ENCODE peak calls at places on chromosome 15, in seven cellular contexts. One of them, this sample, is unnamed.

GRCh38 chr15:38603271-38603670 is 38.7 kb upstream of the RASGRP1 start:
- DNase-seq in K562: peak
- DNase-seq in HCT116: no peak
- DNase-seq in HepG2: no peak
- DNase-seq in endothelial cell of umbilical vein: no peak
- DNase-seq in H1: no peak
- DNase-seq in GM12878: no peak
- DNase-seq in this sample: no peak

GRCh38 chr15:70741677-70742293 is 21.6 kb downstream of the UACA start:
- DNase-seq in K562: no peak
- DNase-seq in HCT116: peak
- DNase-seq in HepG2: peak
- DNase-seq in endothelial cell of umbilical vein: peak
- DNase-seq in H1: no peak
- DNase-seq in GM12878: no peak
- DNase-seq in this sample: no peak

GRCh38 chr15:68352401-68353062 is 75.0 kb downstream of the FEM1B start:
- DNase-seq in K562: no peak
- DNase-seq in HCT116: peak
- DNase-seq in HepG2: no peak
- DNase-seq in endothelial cell of umbilical vein: peak
- DNase-seq in H1: no peak
- DNase-seq in GM12878: peak
- DNase-seq in this sample: no peak

GRCh38 chr15:101657968-101658784 is 6.0 kb upstream of the TM2D3 start:
- DNase-seq in K562: peak
- DNase-seq in HCT116: no peak
- DNase-seq in HepG2: no peak
- DNase-seq in endothelial cell of umbilical vein: peak
- DNase-seq in H1: no peak
- DNase-seq in GM12878: no peak
- DNase-seq in this sample: no peak

GRCh38 chr15:47582283-47582682 is 135.0 kb upstream of the SEMA6D start:
- DNase-seq in K562: no peak
- DNase-seq in HCT116: no peak
- DNase-seq in HepG2: no peak
- DNase-seq in endothelial cell of umbilical vein: no peak
- DNase-seq in H1: no peak
- DNase-seq in GM12878: no peak
- DNase-seq in this sample: no peak

GRCh38 chr15:34335176-34335575 is 2.4 kb downstream of the SLC12A6 start:
- DNase-seq in K562: no peak
- DNase-seq in HCT116: no peak
- DNase-seq in HepG2: no peak
- DNase-seq in endothelial cell of umbilical vein: peak
- DNase-seq in H1: no peak
- DNase-seq in GM12878: no peak
- DNase-seq in this sample: no peak

GRCh38 chr15:79102595-79102994 is 12.0 kb upstream of the RASGRF1 start:
- DNase-seq in K562: no peak
- DNase-seq in HCT116: no peak
- DNase-seq in HepG2: no peak
- DNase-seq in endothelial cell of umbilical vein: no peak
- DNase-seq in H1: peak
- DNase-seq in GM12878: no peak
- DNase-seq in this sample: no peak

GRCh38 chr15:89002281-89002761 is 85.9 kb upstream of the ABHD2 start:
- DNase-seq in K562: peak
- DNase-seq in HCT116: no peak
- DNase-seq in HepG2: peak
- DNase-seq in endothelial cell of umbilical vein: no peak
- DNase-seq in H1: no peak
- DNase-seq in GM12878: peak
- DNase-seq in this sample: no peak

DNA sequence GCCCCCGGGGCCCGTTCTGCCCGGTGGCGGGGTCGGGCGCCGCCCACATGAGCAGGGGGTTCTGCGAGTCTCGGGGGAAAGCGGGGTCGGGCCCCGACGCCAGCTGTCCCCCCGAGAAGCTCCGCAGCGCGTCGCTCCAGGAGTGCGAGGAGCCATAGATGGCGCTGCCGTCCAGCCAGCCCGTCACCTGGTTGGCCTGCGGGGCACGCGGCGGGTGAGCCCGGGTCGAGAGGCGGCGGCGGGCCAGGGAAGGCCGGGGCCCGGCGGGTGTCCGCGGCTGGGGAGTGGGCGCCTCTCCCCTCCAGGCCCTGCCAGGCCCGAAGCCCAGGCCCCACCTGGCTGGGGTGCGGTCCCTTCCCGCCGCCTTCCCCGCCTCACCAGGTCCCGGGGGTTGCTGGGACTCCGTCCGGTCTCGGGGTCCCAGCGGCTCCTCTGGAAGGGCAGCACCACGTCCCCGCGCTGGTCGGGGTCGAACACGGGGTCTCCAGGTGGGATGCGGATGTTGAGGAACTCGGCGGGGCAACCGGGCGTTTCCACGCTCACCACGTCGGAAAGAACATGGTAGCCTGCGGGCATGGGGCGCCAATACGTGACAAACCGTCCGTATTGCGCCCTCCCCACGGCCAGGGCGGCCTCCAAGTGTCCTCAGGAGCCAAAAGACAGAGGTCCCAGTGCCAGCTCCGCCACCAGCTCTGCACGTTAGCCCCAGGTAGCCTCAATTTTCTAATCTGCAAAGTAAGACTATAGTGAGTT is 2.4 kb downstream of the DUOX2 start:
- DNase-seq in K562: no peak
- DNase-seq in HCT116: no peak
- DNase-seq in HepG2: no peak
- DNase-seq in endothelial cell of umbilical vein: no peak
- DNase-seq in H1: peak
- DNase-seq in GM12878: no peak
- DNase-seq in this sample: no peak
- TF ChIP-seq EZH2 in K562: no peak
- TF ChIP-seq EZH2 in HCT116: no peak
- TF ChIP-seq EZH2 in HepG2: no peak
- TF ChIP-seq EZH2 in endothelial cell of umbilical vein: no peak
- TF ChIP-seq EZH2 in H1: no peak
- TF ChIP-seq EZH2 in GM12878: no peak
- TF ChIP-seq EZH2 in this sample: no peak

GRCh38 chr15:40435331-40436089 is 5.2 kb upstream of the BAHD1 start:
- DNase-seq in K562: no peak
- DNase-seq in HCT116: no peak
- DNase-seq in HepG2: no peak
- DNase-seq in endothelial cell of umbilical vein: no peak
- DNase-seq in H1: no peak
- DNase-seq in GM12878: no peak
- DNase-seq in this sample: no peak

GRCh38 chr15:40436892-40437753 is 3.6 kb upstream of the BAHD1 start:
- DNase-seq in K562: peak
- DNase-seq in HCT116: no peak
- DNase-seq in HepG2: no peak
- DNase-seq in endothelial cell of umbilical vein: no peak
- DNase-seq in H1: no peak
- DNase-seq in GM12878: no peak
- DNase-seq in this sample: no peak

GRCh38 chr15:40438712-40439111 is 2.0 kb upstream of the BAHD1 start:
- DNase-seq in K562: no peak
- DNase-seq in HCT116: no peak
- DNase-seq in HepG2: no peak
- DNase-seq in endothelial cell of umbilical vein: no peak
- DNase-seq in H1: no peak
- DNase-seq in GM12878: no peak
- DNase-seq in this sample: no peak

GRCh38 chr15:40437754-40438687 is 2.7 kb upstream of the BAHD1 start:
- DNase-seq in K562: peak
- DNase-seq in HCT116: no peak
- DNase-seq in HepG2: no peak
- DNase-seq in endothelial cell of umbilical vein: no peak
- DNase-seq in H1: peak
- DNase-seq in GM12878: no peak
- DNase-seq in this sample: no peak

DNA sequence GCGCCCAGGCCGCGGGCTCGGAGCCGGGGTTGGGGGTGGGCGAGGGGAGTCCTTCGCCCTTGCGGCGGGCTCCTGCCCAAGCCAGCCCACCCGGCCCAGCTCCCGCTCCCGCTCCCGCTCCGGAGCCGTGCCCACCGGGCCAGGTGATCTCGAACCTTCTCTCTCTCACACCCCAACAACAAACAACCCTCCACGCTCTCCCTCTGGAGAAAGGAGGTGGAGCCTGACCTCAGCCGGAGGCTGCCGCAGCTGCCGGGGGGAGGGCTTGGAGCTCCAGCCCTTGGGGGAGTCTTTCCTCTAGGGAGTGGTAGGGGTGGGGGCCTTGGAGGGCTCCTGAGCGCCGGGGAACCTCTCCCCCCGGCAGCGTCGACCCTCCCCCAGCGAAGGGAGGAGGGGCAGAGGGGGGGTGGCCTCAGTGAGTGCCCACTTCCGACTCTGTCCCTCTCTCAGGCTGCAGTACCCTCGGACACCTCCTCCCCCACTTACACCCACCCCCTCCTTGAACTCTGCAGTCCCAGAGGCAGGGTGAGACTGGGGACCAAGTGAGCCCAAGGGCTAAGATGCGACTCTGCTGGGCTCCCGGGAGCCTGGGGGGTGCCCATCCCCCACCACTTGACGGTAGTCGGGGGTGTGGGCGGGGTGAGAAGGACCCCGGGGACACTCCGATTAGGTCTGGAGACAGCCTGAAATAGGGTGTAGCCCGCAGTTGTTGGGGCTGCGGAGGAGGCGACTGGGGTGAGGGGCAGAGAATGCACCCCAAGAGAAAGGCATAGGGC is 4.4 kb upstream of the BAHD1 start:
- DNase-seq in K562: peak
- DNase-seq in HCT116: no peak
- DNase-seq in HepG2: no peak
- DNase-seq in endothelial cell of umbilical vein: no peak
- DNase-seq in H1: peak
- DNase-seq in GM12878: no peak
- DNase-seq in this sample: no peak
- H3K9ac ChIP-seq in K562: peak
- H3K9ac ChIP-seq in HCT116: no peak
- H3K9ac ChIP-seq in HepG2: peak
- H3K9ac ChIP-seq in endothelial cell of umbilical vein: no peak
- H3K9ac ChIP-seq in H1: peak
- H3K9ac ChIP-seq in GM12878: no peak
- H3K9ac ChIP-seq in this sample: peak

GRCh38 chr15:42273099-42273899 is at the start of the genes GANC and TMEM87A:
- DNase-seq in K562: peak
- DNase-seq in HCT116: peak
- DNase-seq in HepG2: peak
- DNase-seq in endothelial cell of umbilical vein: peak
- DNase-seq in H1: peak
- DNase-seq in GM12878: peak
- DNase-seq in this sample: peak
- TF ChIP-seq POLR2AphosphoS5 in K562: peak
- TF ChIP-seq POLR2AphosphoS5 in HCT116: peak
- TF ChIP-seq POLR2AphosphoS5 in HepG2: peak
- TF ChIP-seq POLR2AphosphoS5 in endothelial cell of umbilical vein: peak
- TF ChIP-seq POLR2AphosphoS5 in H1: peak
- TF ChIP-seq POLR2AphosphoS5 in GM12878: peak
- TF ChIP-seq POLR2AphosphoS5 in this sample: peak

GRCh38 chr15:52795464-52796227 is 5.5 kb upstream of the ONECUT1 start:
- DNase-seq in K562: no peak
- DNase-seq in HCT116: no peak
- DNase-seq in HepG2: no peak
- DNase-seq in endothelial cell of umbilical vein: no peak
- DNase-seq in H1: peak
- DNase-seq in GM12878: no peak
- DNase-seq in this sample: no peak
- TF ChIP-seq EZH2 in K562: no peak
- TF ChIP-seq EZH2 in HCT116: no peak
- TF ChIP-seq EZH2 in HepG2: no peak
- TF ChIP-seq EZH2 in endothelial cell of umbilical vein: peak
- TF ChIP-seq EZH2 in H1: peak
- TF ChIP-seq EZH2 in GM12878: peak
- TF ChIP-seq EZH2 in this sample: peak